ENCODE peak calls at places on chromosome 20, in eight cellular contexts. D is heart left ventricle, G is upper lobe of left lung, H is mesendoderm, L is Karpas-422, C is pancreas, K is A549, I is neuronal stem cell. X is an unnamed sample.

GRCh38 chr20:10761786-10762185 is 88.0 kb upstream of the JAG1 start:
- DNase-seq in L (no peak), K (no peak), H (no peak), G (no peak), I (no peak), D (no peak), C (no peak), X (no peak)

GRCh38 chr20:35607003-35607735 is 8.5 kb upstream of the SPAG4 start:
- DNase-seq in K (no peak), I (no peak), H (no peak), G (no peak), L (no peak), D (no peak), C (no peak), X (no peak)

GRCh38 chr20:36792422-36792821 is 18.9 kb upstream of the DSN1 start:
- DNase-seq in D (no peak), H (peak; percentile 94), I (peak; percentile 61), K (peak; percentile 54), G (no peak), C (no peak), L (peak; percentile 77), X (peak; percentile 42)

GRCh38 chr20:36555248-36555647 is 13.9 kb downstream of the MYL9 start:
- DNase-seq in K (no peak), H (no peak), C (no peak), L (no peak), D (no peak), I (no peak), G (no peak), X (no peak)

GRCh38 chr20:64095927-64096326 is 11.4 kb downstream of the NPBWR2 start:
- DNase-seq in G (no peak), H (no peak), L (no peak), I (no peak), D (no peak), C (no peak), K (no peak), X (no peak)

GRCh38 chr20:53142651-53143177 is 170.6 kb downstream of the TSHZ2 start:
- DNase-seq in I (no peak), D (no peak), G (no peak), K (no peak), H (no peak), L (no peak), C (no peak), X (no peak)

GRCh38 chr20:10863337-10864060 is 189.7 kb upstream of the JAG1 start:
- DNase-seq in L (no peak), C (no peak), H (peak; percentile 29), G (no peak), D (no peak), K (no peak), I (no peak), X (peak; percentile 39)

GRCh38 chr20:63639093-63639860 is 12.4 kb upstream of the GMEB2 start:
- DNase-seq in C (no peak), G (no peak), L (no peak), D (peak; percentile 79), K (no peak), H (no peak), I (no peak), X (no peak)

GRCh38 chr20:49403911-49404310 is 78.6 kb downstream of the KCNB1 start:
- DNase-seq in G (no peak), C (no peak), K (no peak), D (no peak), H (no peak), L (no peak), I (no peak), X (no peak)

GRCh38 chr20:25865715-25866656 is 169.3 kb upstream of the ZNF337 start:
- DNase-seq in G (peak; percentile 92), H (peak; percentile 84), L (no peak), I (peak; percentile 76), D (peak; percentile 91), C (peak; percentile 94), K (peak; percentile 58), X (no peak)

GRCh38 chr20:56628015-56628872 is 862 bp upstream of the TFAP2C start:
- DNase-seq in H (peak; percentile 60), K (peak; percentile 55), G (peak; percentile 87), D (no peak), C (peak; percentile 67), I (no peak), L (no peak), X (no peak)

GRCh38 chr20:3105256-3106137 is 21.0 kb upstream of the AVP start:
- DNase-seq in K (no peak), I (no peak), D (peak; percentile 8), H (no peak), L (no peak), C (no peak), G (no peak), X (no peak)

GRCh38 chr20:44187763-44188709 is 1.0 kb upstream of the JPH2 start:
- DNase-seq in L (no peak), G (no peak), H (no peak), D (no peak), I (no peak), K (no peak), C (no peak), X (no peak)

GRCh38 chr20:46057856-46058655 is 29.0 kb downstream of the SLC12A5 start:
- DNase-seq in H (peak; percentile 83), D (peak; percentile 82), K (no peak), L (no peak), C (no peak), G (peak; percentile 91), I (peak; percentile 45), X (no peak)

GRCh38 chr20:3318226-3318884 is 79.4 kb upstream of the SLC4A11 start:
- DNase-seq in D (no peak), H (no peak), K (no peak), I (no peak), G (no peak), C (no peak), L (no peak), X (peak; percentile 51)

GRCh38 chr20:47263080-47263479 is 93.4 kb downstream of the ZMYND8 start:
- DNase-seq in G (no peak), C (no peak), H (no peak), D (no peak), L (no peak), K (no peak), I (no peak), X (no peak)
- H3K27ac ChIP-seq in G (peak overlapping the region; percentile 48), C (no peak overlapping the region), H (no peak overlapping the region), D (peak overlapping the region; percentile 24), L (peak overlapping the region; percentile 97), K (no peak overlapping the region), I (no peak overlapping the region), X (no peak overlapping the region)

GRCh38 chr20:62474585-62475026 is 1.2 kb downstream of the GATA5 start:
- DNase-seq in H (no peak), G (no peak), K (no peak), I (no peak), L (no peak), C (no peak), D (no peak), X (no peak)

GRCh38 chr20:62473200-62473585 is 2.6 kb downstream of the GATA5 start:
- DNase-seq in D (no peak), H (no peak), G (peak; percentile 82), K (no peak), I (no peak), C (no peak), L (no peak), X (no peak)

GRCh38 chr20:62472343-62473199 is 3.2 kb downstream of the GATA5 start:
- DNase-seq in H (no peak), L (no peak), G (peak; percentile 63), D (no peak), K (no peak), I (no peak), C (no peak), X (no peak)

GRCh38 chr20:62475027-62475818 is 572 bp downstream of the GATA5 start:
- DNase-seq in L (no peak), C (no peak), G (peak; percentile 84), D (no peak), I (no peak), H (peak; percentile 34), K (no peak), X (no peak)

DNA sequence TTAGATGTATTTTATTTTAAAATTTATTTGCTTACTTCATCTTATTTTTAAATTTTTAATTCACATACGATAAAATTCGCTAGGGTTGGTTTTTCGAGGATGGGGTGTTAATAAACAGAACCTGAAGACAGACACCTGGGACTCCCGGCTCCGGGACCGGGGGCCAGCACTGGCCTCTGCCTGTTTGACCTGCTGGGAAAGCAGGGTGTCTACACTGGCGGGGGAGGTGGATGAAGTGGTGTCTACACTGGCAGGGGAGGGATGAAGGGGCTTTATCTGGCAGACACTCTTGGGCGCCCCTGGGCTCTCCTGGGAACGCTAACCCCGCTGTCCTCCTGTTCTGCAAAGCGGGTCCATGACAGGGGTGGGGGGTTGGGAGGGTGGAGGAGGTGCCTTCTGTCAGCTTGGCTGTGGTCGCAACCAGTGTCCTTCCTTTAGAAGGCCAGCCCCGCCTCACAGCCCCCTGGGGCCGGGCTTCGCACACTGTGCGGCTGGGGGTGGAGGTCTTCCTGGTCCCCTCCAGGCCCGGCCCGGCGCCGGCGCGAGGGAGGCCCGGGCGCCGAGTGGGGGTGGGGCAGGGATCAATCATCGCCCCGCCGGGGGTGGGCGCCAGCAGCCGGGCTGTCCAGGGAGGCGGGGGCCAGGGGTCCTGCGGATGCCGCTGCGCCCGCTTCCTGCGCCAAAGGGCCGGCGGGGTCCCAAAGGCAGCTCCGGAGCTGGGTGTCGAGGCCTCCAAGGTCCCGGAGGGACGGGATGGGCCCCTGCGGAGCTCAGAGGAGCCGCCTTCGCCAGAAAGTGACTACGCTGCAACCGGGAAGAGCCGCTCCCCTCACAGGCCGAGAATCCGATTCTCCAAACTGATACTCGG is 1.8 kb downstream of the GATA5 start:
- DNase-seq in K (no peak), D (no peak), H (peak; percentile 71), L (no peak), C (no peak), I (no peak), G (peak; percentile 80), X (no peak)
- H3K4me3 ChIP-seq in K (no peak overlapping the region), D (no peak overlapping the region), H (no peak overlapping the region), L (no peak overlapping the region), C (no peak overlapping the region), I (no peak overlapping the region), G (no peak overlapping the region), X (no peak overlapping the region)

GRCh38 chr20:31712112-31712553 is 10.5 kb downstream of the BCL2L1 start:
- DNase-seq in H (no peak), C (no peak), I (no peak), L (no peak), D (no peak), G (no peak), K (no peak), X (no peak)
- H3K27ac ChIP-seq in H (no peak overlapping the region), C (peak overlapping the region; percentile 85), I (no peak overlapping the region), L (no peak overlapping the region), D (peak overlapping the region; percentile 99), G (peak overlapping the region; percentile 99), K (peak overlapping the region; percentile 96), X (peak overlapping the region; percentile 95)

GRCh38 chr20:50546729-50547314 is 36.6 kb downstream of the PTPN1 start:
- DNase-seq in G (no peak), K (no peak), C (no peak), D (no peak), L (peak; percentile 51), I (no peak), H (no peak), X (no peak)
- H3K4me3 ChIP-seq in G (no peak overlapping the region), K (no peak overlapping the region), C (no peak overlapping the region), D (no peak overlapping the region), L (no peak overlapping the region), I (no peak overlapping the region), H (no peak overlapping the region), X (no peak overlapping the region)